ENCODE peak calls at places on chromosomes 11 and 22, in seven cellular contexts. E is uterus, M is colonic mucosa, L is psoas muscle, G is OCI-LY7, B is MM.1S, Q is tibial artery. J is an unnamed sample.

GRCh38 chr11:71429701-71430100 is 18.5 kb downstream of the DHCR7 start:
- DNase-seq in B (no peak), L (no peak), Q (no peak), E (no peak), G (no peak), M (no peak), J (no peak)

GRCh38 chr11:83007909-83008580 is 63.7 kb downstream of the RAB30 start:
- DNase-seq in L (peak), G (peak), E (peak), Q (peak), B (peak), M (peak), J (no peak)

GRCh38 chr11:6240139-6240538 is 1.2 kb downstream of the CNGA4 start:
- DNase-seq in E (no peak), M (no peak), B (no peak), L (no peak), G (no peak), Q (no peak), J (no peak)

GRCh38 chr22:20010307-20011122 is 6.1 kb downstream of the ARVCF start:
- DNase-seq in E (no peak), B (no peak), Q (peak), G (no peak), L (peak), M (no peak), J (no peak)

GRCh38 chr11:27596388-27596787 is 89.8 kb upstream of the LIN7C start:
- DNase-seq in L (no peak), M (no peak), E (no peak), B (no peak), Q (no peak), G (no peak), J (no peak)

GRCh38 chr22:29480512-29481264 is 670 bp downstream of the NEFH start:
- DNase-seq in G (no peak), M (no peak), Q (no peak), L (no peak), B (no peak), E (no peak), J (no peak)

GRCh38 chr22:33210129-33210784 is 152.1 kb upstream of the SYN3 start:
- DNase-seq in M (peak), E (no peak), Q (no peak), L (no peak), B (peak), G (peak), J (no peak)

GRCh38 chr11:118241191-118242098 is 10.7 kb downstream of the MPZL3 start:
- DNase-seq in E (peak), B (no peak), G (no peak), Q (no peak), L (no peak), M (peak), J (no peak)

GRCh38 chr22:44940121-44940520 is 69.7 kb downstream of the PHF21B start:
- DNase-seq in Q (no peak), L (peak), B (no peak), E (no peak), M (no peak), G (no peak), J (no peak)

GRCh38 chr11:2399488-2400068 is 972 bp upstream of the TSSC4 start:
- DNase-seq in G (no peak), Q (no peak), L (no peak), B (peak), E (no peak), M (peak), J (no peak)

GRCh38 chr11:123729602-123730001 is 11.9 kb downstream of the ZNF202 start:
- DNase-seq in L (no peak), E (no peak), G (no peak), Q (no peak), B (no peak), M (no peak), J (no peak)

GRCh38 chr11:12007769-12008737 is at the start of gene DKK3:
- DNase-seq in M (no peak), L (no peak), G (no peak), Q (peak), E (no peak), B (no peak), J (no peak)

GRCh38 chr11:12006552-12007229 is 1.7 kb downstream of the DKK3 start:
- DNase-seq in E (no peak), M (no peak), G (no peak), L (no peak), Q (no peak), B (no peak), J (no peak)

GRCh38 chr11:12008790-12009616 is 577 bp upstream of the DKK3 start:
- DNase-seq in B (no peak), E (peak), L (no peak), G (no peak), Q (peak), M (no peak), J (no peak)

GRCh38 chr11:12005476-12005875 is 3.0 kb downstream of the DKK3 start:
- DNase-seq in Q (no peak), M (no peak), E (no peak), B (no peak), G (no peak), L (no peak), J (no peak)

GRCh38 chr11:12007230-12007593 is 1.2 kb downstream of the DKK3 start:
- DNase-seq in L (no peak), E (no peak), M (no peak), G (no peak), Q (no peak), B (no peak), J (no peak)
- H3K4me3 ChIP-seq in L (no peak), E (no peak), M (no peak), G (no peak), Q (peak), B (no peak), J (no peak)

GRCh38 chr11:36261094-36261493 is 28.1 kb downstream of the COMMD9 start:
- DNase-seq in L (no peak), G (no peak), Q (no peak), M (no peak), B (no peak), E (no peak), J (no peak)
- TF ChIP-seq CTCF in L (no peak), G (no peak), Q (no peak), M (no peak), B (no peak), E (no peak), J (no peak)

GRCh38 chr11:100235085-100235484 is 452.0 kb upstream of the ARHGAP42 start:
- DNase-seq in B (no peak), G (no peak), E (no peak), M (no peak), Q (no peak), L (no peak), J (no peak)
- H3K27ac ChIP-seq in B (no peak), G (no peak), E (no peak), M (no peak), Q (no peak), L (no peak), J (no peak)

DNA sequence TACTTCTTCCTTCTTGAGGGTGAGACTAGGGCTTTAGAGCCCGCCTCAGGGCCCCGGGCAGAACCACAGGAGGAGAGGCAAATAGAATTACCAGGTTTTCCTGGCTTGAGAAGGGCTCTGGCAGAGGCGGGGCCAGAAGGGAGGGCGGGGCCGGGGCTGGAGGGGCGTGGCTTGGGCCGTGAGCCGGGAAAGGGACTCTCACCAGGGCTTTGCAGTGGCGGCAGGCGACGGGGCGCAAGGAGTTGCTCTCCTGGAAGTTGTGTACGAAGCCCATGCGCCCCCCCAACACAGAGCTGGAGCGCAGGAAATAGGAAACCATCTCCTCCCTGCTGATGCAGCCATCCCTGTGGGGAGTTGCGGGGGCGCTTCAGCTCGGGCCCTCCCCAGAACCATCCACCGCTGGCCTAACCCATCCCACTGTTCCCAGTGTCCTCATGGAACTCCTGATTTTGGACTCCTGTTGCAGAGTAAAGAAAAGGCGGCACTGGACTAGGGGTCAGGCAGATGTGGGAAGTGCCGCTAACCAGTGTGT is 6.9 kb upstream of the NRXN2 start:
- DNase-seq in L (no peak), E (no peak), M (peak), Q (no peak), B (peak), G (no peak), J (peak)
- H3K4me3 ChIP-seq in L (no peak), E (no peak), M (no peak), Q (no peak), B (no peak), G (no peak), J (no peak)

DNA sequence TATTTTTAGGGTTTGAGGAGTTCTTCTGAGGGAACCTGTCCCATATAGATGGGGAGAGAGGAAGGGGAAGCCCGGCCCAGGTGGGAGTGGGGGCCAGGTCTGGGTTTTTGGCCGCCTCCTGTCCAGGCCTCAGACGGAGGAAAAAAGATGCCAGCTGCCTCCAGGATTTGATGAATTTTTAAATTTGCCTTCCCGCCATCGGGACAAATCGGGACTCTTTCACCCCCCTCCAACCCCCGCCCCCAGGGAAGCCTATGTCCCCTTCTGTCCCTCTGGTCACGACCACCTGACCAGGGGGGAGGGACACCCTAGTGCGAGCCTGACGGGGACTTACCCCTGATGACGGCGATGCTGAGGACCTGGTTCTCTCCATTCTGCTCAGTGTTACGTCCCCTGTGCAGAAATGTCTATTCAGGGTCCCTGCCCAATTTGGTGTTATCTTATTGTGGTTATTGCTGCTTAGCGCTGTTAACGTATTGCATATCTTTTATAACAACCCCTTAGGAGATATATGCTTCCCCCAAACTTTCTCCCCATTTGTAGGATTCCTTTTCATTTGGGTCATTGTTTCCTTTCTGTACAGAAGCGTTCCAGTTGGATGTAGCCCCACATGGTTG is 115.9 kb upstream of the GRK3 start:
- DNase-seq in B (no peak), L (no peak), Q (no peak), G (peak), M (peak), E (no peak), J (no peak)
- TF ChIP-seq CTCF in B (no peak), L (no peak), Q (no peak), G (no peak), M (no peak), E (no peak), J (no peak)

DNA sequence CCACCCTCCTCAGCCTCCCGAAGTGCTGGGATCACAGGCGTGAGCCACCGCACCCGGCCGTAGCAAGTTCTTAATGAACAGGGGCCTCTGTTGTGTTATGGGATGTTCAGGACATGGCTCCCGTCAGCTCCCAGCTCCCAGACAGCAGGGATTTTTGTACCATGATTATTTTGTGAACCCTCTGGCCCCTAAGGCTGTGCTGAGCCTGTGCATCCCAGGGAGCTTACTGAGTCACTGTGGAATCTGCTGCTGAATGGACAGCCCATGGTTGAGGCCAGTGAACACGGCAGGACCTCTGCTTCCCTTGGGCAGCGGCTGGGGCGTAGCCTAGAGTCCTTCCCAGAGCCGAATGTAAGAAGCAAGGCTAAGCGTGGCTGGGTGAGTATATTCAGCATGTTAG is 245.2 kb downstream of the NTM start:
- DNase-seq in B (no peak), L (no peak), M (no peak), Q (no peak), G (no peak), E (no peak), J (no peak)
- H3K27ac ChIP-seq in B (no peak), L (no peak), M (no peak), Q (no peak), G (no peak), E (no peak), J (no peak)

GRCh38 chr11:125674210-125674609 is 6.4 kb downstream of the ACRV1 start:
- DNase-seq in E (no peak), G (no peak), M (no peak), L (no peak), Q (no peak), B (no peak), J (no peak)
- H3K4me3 ChIP-seq in E (no peak), G (no peak), M (no peak), L (no peak), Q (no peak), B (no peak), J (no peak)

GRCh38 chr11:22878604-22879003 is 18.3 kb upstream of the CCDC179 start:
- DNase-seq in L (no peak), M (no peak), Q (no peak), G (no peak), B (no peak), E (no peak), J (no peak)
- TF ChIP-seq CTCF in L (no peak), M (no peak), Q (no peak), G (no peak), B (no peak), E (no peak), J (no peak)

GRCh38 chr11:60836866-60837510 is 4.9 kb upstream of the CCDC86 start:
- DNase-seq in L (peak), B (no peak), M (no peak), Q (no peak), E (no peak), G (no peak), J (no peak)
- H3K27ac ChIP-seq in L (no peak), B (peak), M (no peak), Q (no peak), E (no peak), G (no peak), J (no peak)

GRCh38 chr11:66048525-66049313 is at the start of gene GAL3ST3:
- DNase-seq in G (no peak), B (no peak), L (no peak), M (no peak), E (no peak), Q (no peak), J (no peak)
- H3K4me3 ChIP-seq in G (no peak), B (no peak), L (peak), M (no peak), E (peak), Q (no peak), J (no peak)